ENCODE peak calls at places on chromosomes 13 and 19, in four cellular contexts. One of them, this sample, is unnamed.

GRCh38 chr13:27006519-27007161 is 165.0 kb downstream of the USP12 start:
- DNase-seq in HL-60: no peak
- DNase-seq in body of pancreas: peak; percentile 49
- DNase-seq in sigmoid colon: peak; percentile 70
- DNase-seq in this sample: no peak

GRCh38 chr19:49877879-49878743 is 609 bp downstream of the TBC1D17 start:
- DNase-seq in HL-60: peak; percentile 98
- DNase-seq in body of pancreas: peak; percentile 98
- DNase-seq in sigmoid colon: peak; percentile 99
- DNase-seq in this sample: peak; percentile 98

GRCh38 chr13:77831870-77832269 is 86.8 kb downstream of the EDNRB start:
- DNase-seq in HL-60: peak; percentile 62
- DNase-seq in body of pancreas: no peak
- DNase-seq in sigmoid colon: no peak
- DNase-seq in this sample: no peak

GRCh38 chr19:53912653-53913052 is 3.6 kb downstream of the CACNG7 start:
- DNase-seq in HL-60: no peak
- DNase-seq in body of pancreas: no peak
- DNase-seq in sigmoid colon: no peak
- DNase-seq in this sample: peak; percentile 44

GRCh38 chr19:45901432-45901903 is 945 bp downstream of the MYPOP start:
- DNase-seq in HL-60: peak; percentile 68
- DNase-seq in body of pancreas: peak; percentile 58
- DNase-seq in sigmoid colon: peak; percentile 82
- DNase-seq in this sample: peak; percentile 50

GRCh38 chr19:18896421-18896841 is 473 bp upstream of the CERS1 start:
- DNase-seq in HL-60: peak; percentile 38
- DNase-seq in body of pancreas: no peak
- DNase-seq in sigmoid colon: no peak
- DNase-seq in this sample: no peak

GRCh38 chr13:29532136-29532535 is 63.4 kb downstream of the SLC7A1 start:
- DNase-seq in HL-60: no peak
- DNase-seq in body of pancreas: no peak
- DNase-seq in sigmoid colon: no peak
- DNase-seq in this sample: no peak

GRCh38 chr19:48967346-48968178 is 2.5 kb downstream of the FTL start:
- DNase-seq in HL-60: peak; percentile 91
- DNase-seq in body of pancreas: peak; percentile 75
- DNase-seq in sigmoid colon: peak; percentile 77
- DNase-seq in this sample: no peak

GRCh38 chr13:94595006-94595942 is 678 bp downstream of the TGDS start:
- DNase-seq in HL-60: peak; percentile 66
- DNase-seq in body of pancreas: peak; percentile 21
- DNase-seq in sigmoid colon: no peak
- DNase-seq in this sample: peak; percentile 42

GRCh38 chr13:94599877-94600276 is 1.8 kb upstream of the GPR180 start:
- DNase-seq in HL-60: no peak
- DNase-seq in body of pancreas: no peak
- DNase-seq in sigmoid colon: no peak
- DNase-seq in this sample: no peak

GRCh38 chr13:94598281-94598680 is 2.3 kb upstream of the TGDS start:
- DNase-seq in HL-60: no peak
- DNase-seq in body of pancreas: no peak
- DNase-seq in sigmoid colon: no peak
- DNase-seq in this sample: no peak

GRCh38 chr13:94596575-94596971 is 621 bp upstream of the TGDS start:
- DNase-seq in HL-60: no peak
- DNase-seq in body of pancreas: no peak
- DNase-seq in sigmoid colon: peak; percentile 65
- DNase-seq in this sample: no peak

DNA sequence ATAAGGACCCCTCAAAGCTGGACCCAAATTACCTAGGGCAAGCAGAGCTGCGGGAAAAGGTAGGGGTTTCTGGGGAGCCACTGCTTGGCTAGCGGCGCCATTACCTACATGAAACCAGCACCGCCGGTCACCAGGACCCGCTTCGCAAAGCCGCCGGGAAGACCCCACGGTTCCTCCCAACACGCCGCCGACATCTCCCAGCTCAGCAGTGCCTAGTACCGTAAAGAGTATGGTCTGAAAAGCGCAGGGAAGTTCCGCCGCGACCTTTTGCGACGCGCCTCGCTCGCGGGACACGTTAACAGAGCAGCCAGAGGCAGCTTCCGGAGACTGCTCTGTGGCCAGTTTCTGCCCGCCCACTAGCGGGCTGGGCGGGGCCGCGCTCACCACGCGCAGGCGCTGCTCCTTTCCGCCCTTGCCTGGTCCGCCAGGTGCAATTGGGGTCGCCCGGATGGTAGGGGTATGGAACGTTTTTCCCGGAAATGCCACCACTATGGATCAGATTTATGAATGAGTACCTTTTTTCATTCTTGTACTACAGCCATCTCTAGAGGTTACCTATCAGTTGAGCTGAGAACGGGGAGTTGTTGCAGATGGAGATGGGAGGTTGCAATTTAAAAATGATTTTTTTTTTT is at the start of gene TGDS:
- DNase-seq in HL-60: peak; percentile 97
- DNase-seq in body of pancreas: peak; percentile 95
- DNase-seq in sigmoid colon: peak; percentile 94
- DNase-seq in this sample: peak; percentile 93
- TF ChIP-seq CTCF in HL-60: no peak
- TF ChIP-seq CTCF in body of pancreas: no peak
- TF ChIP-seq CTCF in sigmoid colon: no peak
- TF ChIP-seq CTCF in this sample: no peak

GRCh38 chr19:40561947-40562346 is 14.7 kb upstream of the SHKBP1 start:
- DNase-seq in HL-60: peak; percentile 28
- DNase-seq in body of pancreas: no peak
- DNase-seq in sigmoid colon: no peak
- DNase-seq in this sample: no peak

GRCh38 chr19:40556953-40557530 is 19.6 kb upstream of the SHKBP1 start:
- DNase-seq in HL-60: no peak
- DNase-seq in body of pancreas: no peak
- DNase-seq in sigmoid colon: no peak
- DNase-seq in this sample: no peak

GRCh38 chr19:40559394-40559793 is 17.3 kb upstream of the SHKBP1 start:
- DNase-seq in HL-60: no peak
- DNase-seq in body of pancreas: no peak
- DNase-seq in sigmoid colon: no peak
- DNase-seq in this sample: no peak

GRCh38 chr19:40555978-40556689 is 20.5 kb upstream of the SHKBP1 start:
- DNase-seq in HL-60: no peak
- DNase-seq in body of pancreas: no peak
- DNase-seq in sigmoid colon: no peak
- DNase-seq in this sample: no peak

GRCh38 chr19:40560092-40560507 is 16.6 kb upstream of the SHKBP1 start:
- DNase-seq in HL-60: no peak
- DNase-seq in body of pancreas: no peak
- DNase-seq in sigmoid colon: no peak
- DNase-seq in this sample: no peak
- TF ChIP-seq CTCF in HL-60: no peak
- TF ChIP-seq CTCF in body of pancreas: no peak
- TF ChIP-seq CTCF in sigmoid colon: no peak
- TF ChIP-seq CTCF in this sample: no peak

DNA sequence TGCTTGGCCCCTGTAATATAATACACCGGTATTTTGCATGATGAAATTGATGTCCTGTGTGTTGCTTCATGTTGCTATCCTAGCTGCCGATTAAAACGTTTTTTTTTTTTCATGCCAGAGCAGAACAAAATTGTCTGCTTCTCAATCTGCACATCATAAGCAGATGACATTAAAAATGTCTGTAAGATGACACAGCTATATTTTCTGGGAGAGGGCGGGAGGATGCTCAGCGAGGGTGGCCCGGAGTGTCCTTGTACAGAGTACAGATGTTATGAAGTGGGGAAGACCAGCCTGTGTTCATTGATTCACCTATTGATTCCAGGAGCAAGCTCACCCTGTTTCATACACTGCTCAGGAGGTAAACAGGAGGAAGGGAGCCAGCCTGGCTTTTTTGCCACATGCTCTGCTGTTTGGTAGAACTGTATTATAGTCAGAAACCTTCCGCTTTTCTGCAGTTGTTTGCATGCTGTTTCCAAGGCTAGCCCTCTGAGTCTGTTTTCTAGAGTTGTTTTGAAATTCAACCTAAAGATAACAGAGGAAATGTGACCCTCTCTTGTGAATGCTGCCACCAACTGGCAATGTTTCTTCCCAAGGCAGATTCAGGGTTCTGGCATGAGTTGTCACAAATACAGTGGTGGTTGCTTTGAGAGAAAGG is 4.7 kb upstream of the IRS2 start:
- DNase-seq in HL-60: peak; percentile 95
- DNase-seq in body of pancreas: peak; percentile 50
- DNase-seq in sigmoid colon: no peak
- DNase-seq in this sample: no peak
- TF ChIP-seq CTCF in HL-60: peak; percentile 76
- TF ChIP-seq CTCF in body of pancreas: peak; percentile 34
- TF ChIP-seq CTCF in sigmoid colon: no peak
- TF ChIP-seq CTCF in this sample: peak; percentile 16

GRCh38 chr13:70125693-70126092 is 17.4 kb upstream of the KLHL1 start:
- DNase-seq in HL-60: no peak
- DNase-seq in body of pancreas: no peak
- DNase-seq in sigmoid colon: no peak
- DNase-seq in this sample: no peak
- TF ChIP-seq CTCF in HL-60: no peak
- TF ChIP-seq CTCF in body of pancreas: no peak
- TF ChIP-seq CTCF in sigmoid colon: no peak
- TF ChIP-seq CTCF in this sample: no peak

This sample was measured in GM13976.